ENCODE peak calls at places on chromosomes 12 and 14, in four cellular contexts. Z is HepG2, G is H1, S is GM12878. W is an unnamed sample.

GRCh38 chr14:24313912-24314311 is 2.6 kb downstream of the LTB4R start:
- DNase-seq in Z (no peak), S (no peak), G (no peak), W (no peak)

GRCh38 chr12:26198742-26199141 is 3.4 kb downstream of the SSPN start:
- DNase-seq in G (no peak), S (no peak), Z (no peak), W (no peak)

GRCh38 chr14:54782803-54783659 is 119.6 kb downstream of the GCH1 start:
- DNase-seq in G (no peak), Z (peak), S (no peak), W (no peak)

GRCh38 chr12:55937956-55938355 is 7.0 kb downstream of the DGKA start:
- DNase-seq in G (no peak), Z (no peak), S (no peak), W (no peak)

GRCh38 chr12:128076188-128076587 is 190.8 kb upstream of the TMEM132C start:
- DNase-seq in Z (no peak), G (no peak), S (no peak), W (no peak)

GRCh38 chr12:79151956-79152355 is 287.4 kb downstream of the SYT1 start:
- DNase-seq in G (no peak), S (no peak), Z (no peak), W (no peak)

GRCh38 chr14:89282191-89282590 is 134.8 kb downstream of the FOXN3 start:
- DNase-seq in S (no peak), Z (no peak), G (no peak), W (no peak)

GRCh38 chr12:107344035-107344808 is 250.9 kb upstream of the CRY1 start:
- DNase-seq in Z (peak), S (no peak), G (no peak), W (no peak)

GRCh38 chr14:37939442-37940028 is 268.2 kb upstream of the SSTR1 start:
- DNase-seq in Z (peak), G (no peak), S (no peak), W (no peak)

GRCh38 chr12:459430-460258 is at the start of gene B4GALNT3:
- DNase-seq in S (no peak), G (peak), Z (no peak), W (peak)

GRCh38 chr12:100163416-100164152 is 20.9 kb upstream of the BLTP3B start:
- DNase-seq in S (no peak), G (peak), Z (no peak), W (peak)

GRCh38 chr14:86450075-86450474 is 920.1 kb downstream of the FLRT2 start:
- DNase-seq in G (no peak), Z (no peak), S (no peak), W (no peak)

GRCh38 chr12:116432321-116432750 is 126.8 kb upstream of the MAP1LC3B2 start:
- DNase-seq in S (no peak), G (no peak), Z (no peak), W (no peak)

GRCh38 chr14:104280085-104280901 is 141.9 kb downstream of the KIF26A start:
- DNase-seq in S (no peak), G (peak), Z (no peak), W (no peak)

GRCh38 chr12:87704374-87704773 is 324.8 kb downstream of the C12orf50 start:
- DNase-seq in Z (no peak), G (no peak), S (no peak), W (no peak)

GRCh38 chr14:74978416-74978947 is 23.1 kb upstream of the PGF start:
- DNase-seq in G (no peak), S (no peak), Z (no peak), W (peak)

GRCh38 chr14:95185452-95186392 is 28.4 kb upstream of the DICER1 start:
- DNase-seq in Z (no peak), S (no peak), G (no peak), W (no peak)

GRCh38 chr14:58912287-58912686 is 274.5 kb downstream of the DACT1 start:
- DNase-seq in S (no peak), Z (no peak), G (no peak), W (no peak)

GRCh38 chr12:49231881-49232650 is 32.8 kb upstream of the TUBA1C start:
- DNase-seq in G (no peak), Z (no peak), S (no peak), W (no peak)
- TF ChIP-seq TCF12 in G (no peak), Z (no peak), S (no peak), W (no peak)

GRCh38 chr14:72779679-72780078 is 114.2 kb downstream of the DPF3 start:
- DNase-seq in Z (no peak), S (no peak), G (peak), W (no peak)
- H3K4me2 ChIP-seq in Z (no peak), S (no peak), G (no peak), W (no peak)

DNA sequence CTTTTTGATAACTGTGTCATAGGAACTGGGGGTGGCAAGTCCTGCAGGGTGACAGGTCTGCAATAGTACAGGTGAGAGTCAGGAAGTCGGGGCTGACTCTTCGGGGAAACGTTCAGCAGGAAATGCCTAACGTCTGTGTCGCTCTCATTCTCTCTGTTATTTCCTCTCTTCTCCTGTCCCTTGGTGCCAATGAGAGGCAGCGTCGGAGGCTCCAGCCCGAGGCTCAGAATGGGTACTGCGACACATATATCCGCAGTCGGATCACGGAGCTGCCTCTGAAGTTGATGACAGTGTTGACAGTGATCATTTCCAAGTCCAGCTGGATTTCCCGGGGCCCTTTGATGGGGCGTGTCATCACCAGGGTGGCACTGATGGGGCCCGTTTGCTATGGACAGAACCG is 2.7 kb upstream of the TC2N start:
- DNase-seq in S (no peak), Z (peak), G (no peak), W (no peak)
- TF ChIP-seq TCF12 in S (no peak), Z (no peak), G (no peak), W (no peak)

DNA sequence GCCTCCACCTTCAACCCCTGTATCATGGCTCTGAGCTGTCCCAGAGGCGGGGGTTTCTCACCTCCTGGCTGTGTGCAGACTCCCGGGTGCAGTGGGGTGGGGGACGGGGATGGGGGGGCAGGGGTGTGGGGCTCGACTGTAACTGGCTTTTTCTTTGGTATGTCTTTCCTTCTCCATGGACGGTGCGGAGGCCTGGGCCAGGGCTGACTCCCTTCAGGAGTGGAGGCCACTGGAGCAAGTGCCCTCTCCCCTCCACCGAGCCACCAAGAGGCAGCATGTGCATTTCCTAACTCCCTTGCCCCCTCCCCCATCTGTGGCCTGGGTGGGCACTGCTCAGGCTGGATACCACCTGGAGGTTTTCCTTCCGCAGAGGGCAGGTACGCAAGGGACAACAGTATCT is 122.6 kb downstream of the ESRRB start:
- DNase-seq in S (no peak), Z (no peak), G (no peak), W (no peak)
- H3K4me2 ChIP-seq in S (no peak), Z (no peak), G (no peak), W (no peak)

W was measured in SK-N-SH.